ENCODE peak calls at places on chromosomes 3 and 15, in five cellular contexts. O, B, S, X and Y are unnamed samples.

GRCh38 chr3:183108002-183108449 is 8.7 kb upstream of the MCCC1 start:
- DNase-seq in X (no peak), B (no peak), S (no peak), O (peak; percentile 37), Y (peak; percentile 8)

GRCh38 chr3:167941234-167941995 is 154.3 kb downstream of the GOLIM4 start:
- DNase-seq in B (peak; percentile 24), O (peak; percentile 56), S (no peak), X (no peak), Y (no peak)

GRCh38 chr15:82138306-82138705 is 92.5 kb upstream of the MEX3B start:
- DNase-seq in O (no peak), B (no peak), S (no peak), X (no peak), Y (no peak)

GRCh38 chr3:133834621-133835417 is 29.2 kb downstream of the SRPRB start:
- DNase-seq in S (no peak), X (no peak), O (no peak), B (peak; percentile 8), Y (no peak)

GRCh38 chr3:129888739-129889138 is 4.8 kb downstream of the TMCC1 start:
- DNase-seq in O (no peak), B (no peak), S (no peak), X (no peak), Y (no peak)

GRCh38 chr3:130956281-130956680 is 62.4 kb downstream of the ATP2C1 start:
- DNase-seq in X (no peak), B (no peak), S (no peak), O (no peak), Y (no peak)

GRCh38 chr3:69386535-69387385 is 872 bp upstream of the FRMD4B start:
- DNase-seq in X (no peak), O (peak; percentile 67), B (no peak), S (no peak), Y (no peak)

GRCh38 chr3:146036289-146036688 is 124.7 kb downstream of the PLOD2 start:
- DNase-seq in S (no peak), X (no peak), O (no peak), B (no peak), Y (no peak)

GRCh38 chr3:159786489-159787181 is 202.0 kb upstream of the IL12A start:
- DNase-seq in O (no peak), S (no peak), B (no peak), X (no peak), Y (no peak)

GRCh38 chr15:32888221-32888761 is 170.5 kb downstream of the GREM1 start:
- DNase-seq in S (no peak), O (no peak), B (no peak), X (no peak), Y (no peak)

GRCh38 chr15:53746101-53746500 is 13.4 kb downstream of the WDR72 start:
- DNase-seq in O (no peak), B (no peak), X (no peak), S (no peak), Y (no peak)

GRCh38 chr3:47994180-47994579 is 22.0 kb downstream of the MAP4 start:
- DNase-seq in X (no peak), B (no peak), S (no peak), O (no peak), Y (no peak)

GRCh38 chr15:41866263-41866703 is 27.6 kb downstream of the SPTBN5 start:
- DNase-seq in S (no peak), O (no peak), B (no peak), X (no peak), Y (no peak)

GRCh38 chr3:163523375-163523774 is 1554.9 kb downstream of the SI start:
- DNase-seq in B (no peak), X (no peak), O (no peak), S (no peak), Y (no peak)

GRCh38 chr3:119288669-119289068 is 5.5 kb upstream of the ARHGAP31 start:
- DNase-seq in B (no peak), O (no peak), S (no peak), X (no peak), Y (no peak)

GRCh38 chr15:95629503-95630168 is 700.9 kb upstream of the NR2F2 start:
- DNase-seq in B (no peak), X (no peak), S (no peak), O (no peak), Y (no peak)

GRCh38 chr3:114496021-114496434 is 202.2 kb downstream of the TIGIT start:
- DNase-seq in B (no peak), O (peak; percentile 12), S (no peak), X (no peak), Y (peak; percentile 16)

GRCh38 chr3:14351617-14352001 is 50.8 kb upstream of the SLC6A6 start:
- DNase-seq in B (no peak), X (no peak), O (no peak), S (no peak), Y (no peak)

GRCh38 chr15:82117296-82117695 is 71.5 kb upstream of the MEX3B start:
- DNase-seq in S (no peak), B (no peak), X (no peak), O (no peak), Y (no peak)

GRCh38 chr15:26083457-26084350 is 220.6 kb upstream of the ATP10A start:
- DNase-seq in S (no peak), O (no peak), X (no peak), B (no peak), Y (no peak)